ENCODE peak calls at places on chromosome 17, in nine cellular contexts. One of them, this sample, is unnamed.

GRCh38 chr17:74737299-74738050 is 419 bp downstream of the RAB37 start:
- DNase-seq in A172: no peak
- DNase-seq in left lung: no peak
- DNase-seq in left ventricle myocardium superior: no peak
- DNase-seq in activated CD4-positive, alpha-beta T cell treated with anti-CD3 and anti-CD28 coated beads, Interleukin-2, amount 50 U/mL, for 1 hour: peak; percentile 56
- DNase-seq in stimulated activated CD8-positive, alpha-beta memory T cell treated with anti-CD3 and anti-CD28 coated beads, Interleukin-4, amount 100 ng/mL, for 4 hours: no peak
- DNase-seq in GM10248: peak; percentile 66
- DNase-seq in fibroblast of pulmonary artery: peak; percentile 52
- DNase-seq in substantia nigra: no peak
- DNase-seq in this sample: no peak

GRCh38 chr17:40707720-40708119 is 4.2 kb upstream of the KRT24 start:
- DNase-seq in A172: peak; percentile 11
- DNase-seq in left lung: peak; percentile 38
- DNase-seq in left ventricle myocardium superior: peak; percentile 37
- DNase-seq in activated CD4-positive, alpha-beta T cell treated with anti-CD3 and anti-CD28 coated beads, Interleukin-2, amount 50 U/mL, for 1 hour: no peak
- DNase-seq in stimulated activated CD8-positive, alpha-beta memory T cell treated with anti-CD3 and anti-CD28 coated beads, Interleukin-4, amount 100 ng/mL, for 4 hours: no peak
- DNase-seq in GM10248: no peak
- DNase-seq in fibroblast of pulmonary artery: no peak
- DNase-seq in substantia nigra: no peak
- DNase-seq in this sample: no peak

GRCh38 chr17:42276609-42277341 is 584 bp upstream of the STAT5B start:
- DNase-seq in A172: peak; percentile 89
- DNase-seq in left lung: peak; percentile 89
- DNase-seq in left ventricle myocardium superior: peak; percentile 83
- DNase-seq in activated CD4-positive, alpha-beta T cell treated with anti-CD3 and anti-CD28 coated beads, Interleukin-2, amount 50 U/mL, for 1 hour: peak; percentile 23
- DNase-seq in stimulated activated CD8-positive, alpha-beta memory T cell treated with anti-CD3 and anti-CD28 coated beads, Interleukin-4, amount 100 ng/mL, for 4 hours: no peak
- DNase-seq in GM10248: peak; percentile 45
- DNase-seq in fibroblast of pulmonary artery: peak; percentile 86
- DNase-seq in substantia nigra: no peak
- DNase-seq in this sample: no peak

GRCh38 chr17:17044846-17045561 is 2.7 kb downstream of the MPRIP start:
- DNase-seq in A172: peak; percentile 88
- DNase-seq in left lung: no peak
- DNase-seq in left ventricle myocardium superior: no peak
- DNase-seq in activated CD4-positive, alpha-beta T cell treated with anti-CD3 and anti-CD28 coated beads, Interleukin-2, amount 50 U/mL, for 1 hour: no peak
- DNase-seq in stimulated activated CD8-positive, alpha-beta memory T cell treated with anti-CD3 and anti-CD28 coated beads, Interleukin-4, amount 100 ng/mL, for 4 hours: no peak
- DNase-seq in GM10248: no peak
- DNase-seq in fibroblast of pulmonary artery: peak; percentile 79
- DNase-seq in substantia nigra: no peak
- DNase-seq in this sample: peak; percentile 59

GRCh38 chr17:80594666-80595269 is 50.1 kb downstream of the RPTOR start:
- DNase-seq in A172: no peak
- DNase-seq in left lung: no peak
- DNase-seq in left ventricle myocardium superior: no peak
- DNase-seq in activated CD4-positive, alpha-beta T cell treated with anti-CD3 and anti-CD28 coated beads, Interleukin-2, amount 50 U/mL, for 1 hour: no peak
- DNase-seq in stimulated activated CD8-positive, alpha-beta memory T cell treated with anti-CD3 and anti-CD28 coated beads, Interleukin-4, amount 100 ng/mL, for 4 hours: no peak
- DNase-seq in GM10248: no peak
- DNase-seq in fibroblast of pulmonary artery: no peak
- DNase-seq in substantia nigra: no peak
- DNase-seq in this sample: no peak

GRCh38 chr17:17837380-17837821 is 615 bp upstream of the SREBF1 start:
- DNase-seq in A172: peak; percentile 68
- DNase-seq in left lung: no peak
- DNase-seq in left ventricle myocardium superior: peak; percentile 56
- DNase-seq in activated CD4-positive, alpha-beta T cell treated with anti-CD3 and anti-CD28 coated beads, Interleukin-2, amount 50 U/mL, for 1 hour: no peak
- DNase-seq in stimulated activated CD8-positive, alpha-beta memory T cell treated with anti-CD3 and anti-CD28 coated beads, Interleukin-4, amount 100 ng/mL, for 4 hours: no peak
- DNase-seq in GM10248: no peak
- DNase-seq in fibroblast of pulmonary artery: peak; percentile 92
- DNase-seq in substantia nigra: no peak
- DNase-seq in this sample: peak; percentile 44

GRCh38 chr17:39229274-39229913 is 3.6 kb upstream of the STAC2 start:
- DNase-seq in A172: peak; percentile 78
- DNase-seq in left lung: no peak
- DNase-seq in left ventricle myocardium superior: no peak
- DNase-seq in activated CD4-positive, alpha-beta T cell treated with anti-CD3 and anti-CD28 coated beads, Interleukin-2, amount 50 U/mL, for 1 hour: no peak
- DNase-seq in stimulated activated CD8-positive, alpha-beta memory T cell treated with anti-CD3 and anti-CD28 coated beads, Interleukin-4, amount 100 ng/mL, for 4 hours: no peak
- DNase-seq in GM10248: no peak
- DNase-seq in fibroblast of pulmonary artery: peak; percentile 80
- DNase-seq in substantia nigra: no peak
- DNase-seq in this sample: no peak

GRCh38 chr17:82985973-82986372 is 93.4 kb upstream of the METRNL start:
- DNase-seq in A172: peak; percentile 12
- DNase-seq in left lung: peak; percentile 46
- DNase-seq in left ventricle myocardium superior: peak; percentile 51
- DNase-seq in activated CD4-positive, alpha-beta T cell treated with anti-CD3 and anti-CD28 coated beads, Interleukin-2, amount 50 U/mL, for 1 hour: peak; percentile 65
- DNase-seq in stimulated activated CD8-positive, alpha-beta memory T cell treated with anti-CD3 and anti-CD28 coated beads, Interleukin-4, amount 100 ng/mL, for 4 hours: peak; percentile 24
- DNase-seq in GM10248: no peak
- DNase-seq in fibroblast of pulmonary artery: peak; percentile 4
- DNase-seq in substantia nigra: no peak
- DNase-seq in this sample: peak; percentile 43

GRCh38 chr17:78338860-78339259 is 21.0 kb downstream of the SOCS3 start:
- DNase-seq in A172: no peak
- DNase-seq in left lung: no peak
- DNase-seq in left ventricle myocardium superior: no peak
- DNase-seq in activated CD4-positive, alpha-beta T cell treated with anti-CD3 and anti-CD28 coated beads, Interleukin-2, amount 50 U/mL, for 1 hour: no peak
- DNase-seq in stimulated activated CD8-positive, alpha-beta memory T cell treated with anti-CD3 and anti-CD28 coated beads, Interleukin-4, amount 100 ng/mL, for 4 hours: no peak
- DNase-seq in GM10248: peak; percentile 58
- DNase-seq in fibroblast of pulmonary artery: no peak
- DNase-seq in substantia nigra: no peak
- DNase-seq in this sample: no peak

GRCh38 chr17:29625037-29625750 is 2.5 kb upstream of the CORO6 start:
- DNase-seq in A172: peak; percentile 85
- DNase-seq in left lung: no peak
- DNase-seq in left ventricle myocardium superior: peak; percentile 62
- DNase-seq in activated CD4-positive, alpha-beta T cell treated with anti-CD3 and anti-CD28 coated beads, Interleukin-2, amount 50 U/mL, for 1 hour: no peak
- DNase-seq in stimulated activated CD8-positive, alpha-beta memory T cell treated with anti-CD3 and anti-CD28 coated beads, Interleukin-4, amount 100 ng/mL, for 4 hours: no peak
- DNase-seq in GM10248: no peak
- DNase-seq in fibroblast of pulmonary artery: no peak
- DNase-seq in substantia nigra: peak; percentile 28
- DNase-seq in this sample: peak; percentile 42

GRCh38 chr17:35736236-35736635 is 4.8 kb downstream of the RASL10B start:
- DNase-seq in A172: no peak
- DNase-seq in left lung: no peak
- DNase-seq in left ventricle myocardium superior: no peak
- DNase-seq in activated CD4-positive, alpha-beta T cell treated with anti-CD3 and anti-CD28 coated beads, Interleukin-2, amount 50 U/mL, for 1 hour: no peak
- DNase-seq in stimulated activated CD8-positive, alpha-beta memory T cell treated with anti-CD3 and anti-CD28 coated beads, Interleukin-4, amount 100 ng/mL, for 4 hours: no peak
- DNase-seq in GM10248: no peak
- DNase-seq in fibroblast of pulmonary artery: no peak
- DNase-seq in substantia nigra: no peak
- DNase-seq in this sample: no peak

GRCh38 chr17:51166987-51167931 is 1.0 kb downstream of the NME2 start:
- DNase-seq in A172: peak; percentile 38
- DNase-seq in left lung: peak; percentile 62
- DNase-seq in left ventricle myocardium superior: peak; percentile 67
- DNase-seq in activated CD4-positive, alpha-beta T cell treated with anti-CD3 and anti-CD28 coated beads, Interleukin-2, amount 50 U/mL, for 1 hour: peak; percentile 57
- DNase-seq in stimulated activated CD8-positive, alpha-beta memory T cell treated with anti-CD3 and anti-CD28 coated beads, Interleukin-4, amount 100 ng/mL, for 4 hours: peak; percentile 41
- DNase-seq in GM10248: peak; percentile 89
- DNase-seq in fibroblast of pulmonary artery: peak; percentile 41
- DNase-seq in substantia nigra: peak; percentile 2
- DNase-seq in this sample: peak; percentile 79

This sample was measured in SK-N-DZ.